ENCODE peak calls at places on chromosomes 11 and 22, in ten cellular contexts. One of them, this sample, is unnamed.

GRCh38 chr11:105701098-105701497 is 91.2 kb downstream of the GRIA4 start:
- DNase-seq in activated CD4-positive, alpha-beta memory T cell treated with anti-CD3 and anti-CD28 coated beads for 36 hours: no peak
- DNase-seq in neural progenitor cell: no peak
- DNase-seq in NCI-H2107: no peak
- DNase-seq in memory B cell: no peak
- DNase-seq in activated naive CD8-positive, alpha-beta T cell treated with anti-CD3 and anti-CD28 coated beads, Interleukin-2, amount 50 U/mL, for 24 hours: no peak
- DNase-seq in NCI-H146: no peak
- DNase-seq in GM12865: no peak
- DNase-seq in heart right ventricle: no peak
- DNase-seq in DMS53: peak; percentile 59
- DNase-seq in this sample: no peak

GRCh38 chr11:61049066-61049382 is 53.3 kb upstream of the CD5 start:
- DNase-seq in activated CD4-positive, alpha-beta memory T cell treated with anti-CD3 and anti-CD28 coated beads for 36 hours: peak; percentile 15
- DNase-seq in neural progenitor cell: no peak
- DNase-seq in NCI-H2107: no peak
- DNase-seq in memory B cell: no peak
- DNase-seq in activated naive CD8-positive, alpha-beta T cell treated with anti-CD3 and anti-CD28 coated beads, Interleukin-2, amount 50 U/mL, for 24 hours: no peak
- DNase-seq in NCI-H146: no peak
- DNase-seq in GM12865: no peak
- DNase-seq in heart right ventricle: no peak
- DNase-seq in DMS53: no peak
- DNase-seq in this sample: no peak

GRCh38 chr11:5043385-5043784 is 2.9 kb upstream of the OR52J3 start:
- DNase-seq in activated CD4-positive, alpha-beta memory T cell treated with anti-CD3 and anti-CD28 coated beads for 36 hours: no peak
- DNase-seq in neural progenitor cell: no peak
- DNase-seq in NCI-H2107: no peak
- DNase-seq in memory B cell: no peak
- DNase-seq in activated naive CD8-positive, alpha-beta T cell treated with anti-CD3 and anti-CD28 coated beads, Interleukin-2, amount 50 U/mL, for 24 hours: no peak
- DNase-seq in NCI-H146: no peak
- DNase-seq in GM12865: no peak
- DNase-seq in heart right ventricle: no peak
- DNase-seq in DMS53: no peak
- DNase-seq in this sample: no peak

GRCh38 chr11:47257518-47258316 is at the start of gene NR1H3:
- DNase-seq in activated CD4-positive, alpha-beta memory T cell treated with anti-CD3 and anti-CD28 coated beads for 36 hours: no peak
- DNase-seq in neural progenitor cell: peak; percentile 79
- DNase-seq in NCI-H2107: no peak
- DNase-seq in memory B cell: no peak
- DNase-seq in activated naive CD8-positive, alpha-beta T cell treated with anti-CD3 and anti-CD28 coated beads, Interleukin-2, amount 50 U/mL, for 24 hours: no peak
- DNase-seq in NCI-H146: peak; percentile 25
- DNase-seq in GM12865: no peak
- DNase-seq in heart right ventricle: peak; percentile 80
- DNase-seq in DMS53: peak; percentile 8
- DNase-seq in this sample: no peak

GRCh38 chr11:19606856-19607655 is 105.6 kb upstream of the NAV2 start:
- DNase-seq in activated CD4-positive, alpha-beta memory T cell treated with anti-CD3 and anti-CD28 coated beads for 36 hours: no peak
- DNase-seq in neural progenitor cell: no peak
- DNase-seq in NCI-H2107: no peak
- DNase-seq in memory B cell: no peak
- DNase-seq in activated naive CD8-positive, alpha-beta T cell treated with anti-CD3 and anti-CD28 coated beads, Interleukin-2, amount 50 U/mL, for 24 hours: no peak
- DNase-seq in NCI-H146: no peak
- DNase-seq in GM12865: no peak
- DNase-seq in heart right ventricle: no peak
- DNase-seq in DMS53: no peak
- DNase-seq in this sample: no peak

GRCh38 chr11:22431074-22431473 is 92.9 kb downstream of the SLC17A6 start:
- DNase-seq in activated CD4-positive, alpha-beta memory T cell treated with anti-CD3 and anti-CD28 coated beads for 36 hours: no peak
- DNase-seq in neural progenitor cell: no peak
- DNase-seq in NCI-H2107: peak; percentile 33
- DNase-seq in memory B cell: no peak
- DNase-seq in activated naive CD8-positive, alpha-beta T cell treated with anti-CD3 and anti-CD28 coated beads, Interleukin-2, amount 50 U/mL, for 24 hours: no peak
- DNase-seq in NCI-H146: no peak
- DNase-seq in GM12865: no peak
- DNase-seq in heart right ventricle: no peak
- DNase-seq in DMS53: no peak
- DNase-seq in this sample: peak; percentile 91

GRCh38 chr11:13606701-13607100 is 61.8 kb upstream of the FAR1 start:
- DNase-seq in activated CD4-positive, alpha-beta memory T cell treated with anti-CD3 and anti-CD28 coated beads for 36 hours: no peak
- DNase-seq in neural progenitor cell: no peak
- DNase-seq in NCI-H2107: no peak
- DNase-seq in memory B cell: no peak
- DNase-seq in activated naive CD8-positive, alpha-beta T cell treated with anti-CD3 and anti-CD28 coated beads, Interleukin-2, amount 50 U/mL, for 24 hours: no peak
- DNase-seq in NCI-H146: no peak
- DNase-seq in GM12865: no peak
- DNase-seq in heart right ventricle: no peak
- DNase-seq in DMS53: no peak
- DNase-seq in this sample: no peak

GRCh38 chr22:49321477-49322055 is 506.1 kb downstream of the BRD1 start:
- DNase-seq in activated CD4-positive, alpha-beta memory T cell treated with anti-CD3 and anti-CD28 coated beads for 36 hours: no peak
- DNase-seq in neural progenitor cell: no peak
- DNase-seq in NCI-H2107: no peak
- DNase-seq in memory B cell: no peak
- DNase-seq in activated naive CD8-positive, alpha-beta T cell treated with anti-CD3 and anti-CD28 coated beads, Interleukin-2, amount 50 U/mL, for 24 hours: no peak
- DNase-seq in NCI-H146: peak; percentile 69
- DNase-seq in GM12865: no peak
- DNase-seq in heart right ventricle: no peak
- DNase-seq in DMS53: no peak
- DNase-seq in this sample: no peak

GRCh38 chr11:117670443-117670842 is 126.6 kb downstream of the DSCAML1 start:
- DNase-seq in activated CD4-positive, alpha-beta memory T cell treated with anti-CD3 and anti-CD28 coated beads for 36 hours: no peak
- DNase-seq in neural progenitor cell: peak; percentile 81
- DNase-seq in NCI-H2107: no peak
- DNase-seq in memory B cell: no peak
- DNase-seq in activated naive CD8-positive, alpha-beta T cell treated with anti-CD3 and anti-CD28 coated beads, Interleukin-2, amount 50 U/mL, for 24 hours: no peak
- DNase-seq in NCI-H146: peak; percentile 69
- DNase-seq in GM12865: no peak
- DNase-seq in heart right ventricle: no peak
- DNase-seq in DMS53: no peak
- DNase-seq in this sample: no peak

This sample was measured in NCI-H187.